ENCODE peak calls at places on chromosome 21, in six cellular contexts. One of them, this sample, is unnamed.
A peak's percentile ranks its signal among the peaks of the same experiment; 100 is the strongest.

GRCh38 chr21:7951854-7952519 is 2569.4 kb upstream of the TPTE start:
- DNase-seq in CD8-positive, alpha-beta T cell: no peak
- DNase-seq in colonic mucosa: no peak
- DNase-seq in mammary epithelial cell: no peak
- DNase-seq in brain microvascular endothelial cell: no peak
- DNase-seq in tibial artery: no peak
- DNase-seq in this sample: no peak

GRCh38 chr21:42049578-42050430 is 21.3 kb upstream of the UMODL1 start:
- DNase-seq in CD8-positive, alpha-beta T cell: no peak
- DNase-seq in mammary epithelial cell: no peak
- DNase-seq in colonic mucosa: no peak
- DNase-seq in brain microvascular endothelial cell: no peak
- DNase-seq in tibial artery: no peak
- DNase-seq in this sample: no peak

GRCh38 chr21:43315244-43316137 is 111.4 kb downstream of the SIK1 start:
- DNase-seq in CD8-positive, alpha-beta T cell: no peak
- DNase-seq in colonic mucosa: no peak
- DNase-seq in tibial artery: no peak
- DNase-seq in brain microvascular endothelial cell: no peak
- DNase-seq in mammary epithelial cell: no peak
- DNase-seq in this sample: no peak

GRCh38 chr21:20010691-20011200 is 987.5 kb upstream of the NCAM2 start:
- DNase-seq in brain microvascular endothelial cell: no peak
- DNase-seq in CD8-positive, alpha-beta T cell: no peak
- DNase-seq in tibial artery: no peak
- DNase-seq in colonic mucosa: no peak
- DNase-seq in mammary epithelial cell: no peak
- DNase-seq in this sample: no peak

GRCh38 chr21:18622383-18622782 is 218.8 kb upstream of the TMPRSS15 start:
- DNase-seq in brain microvascular endothelial cell: no peak
- DNase-seq in tibial artery: no peak
- DNase-seq in CD8-positive, alpha-beta T cell: no peak
- DNase-seq in colonic mucosa: no peak
- DNase-seq in mammary epithelial cell: no peak
- DNase-seq in this sample: no peak

GRCh38 chr21:44856131-44856530 is 17.4 kb downstream of the PTTG1IP start:
- DNase-seq in tibial artery: no peak
- DNase-seq in CD8-positive, alpha-beta T cell: no peak
- DNase-seq in colonic mucosa: no peak
- DNase-seq in brain microvascular endothelial cell: no peak
- DNase-seq in mammary epithelial cell: no peak
- DNase-seq in this sample: no peak

GRCh38 chr21:44846485-44847260 is 26.8 kb downstream of the PTTG1IP start:
- DNase-seq in brain microvascular endothelial cell: peak; percentile 9
- DNase-seq in mammary epithelial cell: no peak
- DNase-seq in CD8-positive, alpha-beta T cell: no peak
- DNase-seq in tibial artery: peak; percentile 78
- DNase-seq in colonic mucosa: peak; percentile 59
- DNase-seq in this sample: no peak

GRCh38 chr21:21114456-21114855 is 116.2 kb downstream of the NCAM2 start:
- DNase-seq in tibial artery: no peak
- DNase-seq in brain microvascular endothelial cell: no peak
- DNase-seq in CD8-positive, alpha-beta T cell: no peak
- DNase-seq in colonic mucosa: no peak
- DNase-seq in mammary epithelial cell: no peak
- DNase-seq in this sample: no peak

GRCh38 chr21:44992608-44993031 is 52.8 kb downstream of the SLX9 start:
- DNase-seq in CD8-positive, alpha-beta T cell: no peak
- DNase-seq in colonic mucosa: no peak
- DNase-seq in tibial artery: no peak
- DNase-seq in mammary epithelial cell: no peak
- DNase-seq in brain microvascular endothelial cell: no peak
- DNase-seq in this sample: no peak

GRCh38 chr21:14070968-14071367 is 139.8 kb downstream of the LIPI start:
- DNase-seq in CD8-positive, alpha-beta T cell: no peak
- DNase-seq in mammary epithelial cell: no peak
- DNase-seq in brain microvascular endothelial cell: no peak
- DNase-seq in tibial artery: no peak
- DNase-seq in colonic mucosa: no peak
- DNase-seq in this sample: no peak

GRCh38 chr21:16192900-16193299 is 463.1 kb downstream of the USP25 start:
- DNase-seq in brain microvascular endothelial cell: no peak
- DNase-seq in tibial artery: peak; percentile 21
- DNase-seq in CD8-positive, alpha-beta T cell: no peak
- DNase-seq in mammary epithelial cell: peak; percentile 69
- DNase-seq in colonic mucosa: no peak
- DNase-seq in this sample: peak; percentile 29

GRCh38 chr21:17436626-17437111 is 76.2 kb upstream of the CXADR start:
- DNase-seq in CD8-positive, alpha-beta T cell: no peak
- DNase-seq in mammary epithelial cell: no peak
- DNase-seq in colonic mucosa: no peak
- DNase-seq in brain microvascular endothelial cell: no peak
- DNase-seq in tibial artery: no peak
- DNase-seq in this sample: no peak

DNA sequence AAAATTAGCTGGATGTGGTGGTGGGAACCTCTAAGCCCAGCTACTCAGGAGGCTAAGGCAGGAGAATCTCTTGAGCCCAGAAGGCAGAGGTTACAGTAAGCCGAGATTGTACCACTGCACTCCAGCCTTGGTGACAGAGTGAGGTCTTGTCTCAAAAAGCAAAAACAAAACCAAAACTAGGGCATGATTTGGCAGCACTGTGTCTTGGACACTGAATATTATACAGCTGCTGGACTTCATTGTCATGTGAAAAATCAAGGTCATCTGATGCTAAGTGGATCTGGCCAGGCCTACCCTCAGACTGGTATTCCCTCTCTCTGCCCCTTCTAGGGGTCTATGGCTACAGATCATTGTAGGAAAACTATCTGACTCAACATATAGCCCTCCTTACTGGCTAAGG is 55.2 kb upstream of the MRPS6 start:
- DNase-seq in brain microvascular endothelial cell: no peak
- DNase-seq in colonic mucosa: no peak
- DNase-seq in mammary epithelial cell: no peak
- DNase-seq in tibial artery: no peak
- DNase-seq in CD8-positive, alpha-beta T cell: no peak
- DNase-seq in this sample: no peak
- H3K4me3 ChIP-seq in brain microvascular endothelial cell: no peak overlapping the region
- H3K4me3 ChIP-seq in colonic mucosa: no peak overlapping the region
- H3K4me3 ChIP-seq in mammary epithelial cell: no peak overlapping the region
- H3K4me3 ChIP-seq in tibial artery: no peak overlapping the region
- H3K4me3 ChIP-seq in CD8-positive, alpha-beta T cell: no peak overlapping the region
- H3K4me3 ChIP-seq in this sample: no peak overlapping the region

GRCh38 chr21:36700295-36700960 is 1.5 kb downstream of the SIM2 start:
- DNase-seq in CD8-positive, alpha-beta T cell: no peak
- DNase-seq in tibial artery: no peak
- DNase-seq in mammary epithelial cell: no peak
- DNase-seq in brain microvascular endothelial cell: no peak
- DNase-seq in colonic mucosa: no peak
- DNase-seq in this sample: no peak

GRCh38 chr21:36700961-36701911 is 2.3 kb downstream of the SIM2 start:
- DNase-seq in CD8-positive, alpha-beta T cell: no peak
- DNase-seq in brain microvascular endothelial cell: no peak
- DNase-seq in colonic mucosa: no peak
- DNase-seq in tibial artery: no peak
- DNase-seq in mammary epithelial cell: no peak
- DNase-seq in this sample: no peak

GRCh38 chr21:36699026-36699545 is at the start of gene SIM2:
- DNase-seq in brain microvascular endothelial cell: no peak
- DNase-seq in CD8-positive, alpha-beta T cell: no peak
- DNase-seq in tibial artery: no peak
- DNase-seq in colonic mucosa: no peak
- DNase-seq in mammary epithelial cell: peak; percentile 43
- DNase-seq in this sample: no peak

GRCh38 chr21:36698160-36699025 is 522 bp upstream of the SIM2 start:
- DNase-seq in brain microvascular endothelial cell: no peak
- DNase-seq in mammary epithelial cell: no peak
- DNase-seq in CD8-positive, alpha-beta T cell: no peak
- DNase-seq in colonic mucosa: no peak
- DNase-seq in tibial artery: no peak
- DNase-seq in this sample: no peak

DNA sequence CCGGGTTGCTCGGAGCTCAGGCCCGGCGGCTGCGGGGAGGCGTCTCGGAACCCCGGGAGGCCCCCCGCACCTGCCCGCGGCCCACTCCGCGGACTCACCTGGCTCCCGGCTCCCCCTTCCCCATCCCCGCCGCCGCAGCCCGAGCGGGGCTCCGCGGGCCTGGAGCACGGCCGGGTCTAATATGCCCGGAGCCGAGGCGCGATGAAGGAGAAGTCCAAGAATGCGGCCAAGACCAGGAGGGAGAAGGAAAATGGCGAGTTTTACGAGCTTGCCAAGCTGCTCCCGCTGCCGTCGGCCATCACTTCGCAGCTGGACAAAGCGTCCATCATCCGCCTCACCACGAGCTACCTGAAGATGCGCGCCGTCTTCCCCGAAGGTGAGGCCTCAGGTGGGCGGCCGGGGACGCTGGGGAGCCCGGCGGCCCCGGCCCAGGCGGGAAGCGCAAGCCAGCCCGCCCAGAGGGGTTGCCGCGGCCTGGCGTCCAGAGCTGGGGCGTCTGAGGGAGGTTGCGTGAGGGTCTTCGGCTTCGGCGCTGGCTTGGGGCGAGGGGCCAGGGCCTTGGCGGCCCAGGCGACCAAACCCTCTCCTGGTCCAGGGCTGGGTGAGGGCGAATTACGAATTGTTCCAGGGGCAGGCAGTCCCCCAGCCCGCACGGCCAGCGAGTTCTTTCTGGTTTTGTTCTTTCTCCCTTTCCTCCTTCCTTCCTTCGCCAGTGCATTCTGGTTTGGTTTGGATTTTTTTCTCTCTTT is 805 bp downstream of the SIM2 start:
- DNase-seq in mammary epithelial cell: no peak
- DNase-seq in CD8-positive, alpha-beta T cell: no peak
- DNase-seq in brain microvascular endothelial cell: no peak
- DNase-seq in tibial artery: no peak
- DNase-seq in colonic mucosa: no peak
- DNase-seq in this sample: no peak
- H3K4me3 ChIP-seq in mammary epithelial cell: peak overlapping the region; percentile 23
- H3K4me3 ChIP-seq in CD8-positive, alpha-beta T cell: no peak overlapping the region
- H3K4me3 ChIP-seq in brain microvascular endothelial cell: no peak overlapping the region
- H3K4me3 ChIP-seq in tibial artery: peak overlapping the region; percentile 41
- H3K4me3 ChIP-seq in colonic mucosa: peak overlapping the region; percentile 4
- H3K4me3 ChIP-seq in this sample: no peak overlapping the region

DNA sequence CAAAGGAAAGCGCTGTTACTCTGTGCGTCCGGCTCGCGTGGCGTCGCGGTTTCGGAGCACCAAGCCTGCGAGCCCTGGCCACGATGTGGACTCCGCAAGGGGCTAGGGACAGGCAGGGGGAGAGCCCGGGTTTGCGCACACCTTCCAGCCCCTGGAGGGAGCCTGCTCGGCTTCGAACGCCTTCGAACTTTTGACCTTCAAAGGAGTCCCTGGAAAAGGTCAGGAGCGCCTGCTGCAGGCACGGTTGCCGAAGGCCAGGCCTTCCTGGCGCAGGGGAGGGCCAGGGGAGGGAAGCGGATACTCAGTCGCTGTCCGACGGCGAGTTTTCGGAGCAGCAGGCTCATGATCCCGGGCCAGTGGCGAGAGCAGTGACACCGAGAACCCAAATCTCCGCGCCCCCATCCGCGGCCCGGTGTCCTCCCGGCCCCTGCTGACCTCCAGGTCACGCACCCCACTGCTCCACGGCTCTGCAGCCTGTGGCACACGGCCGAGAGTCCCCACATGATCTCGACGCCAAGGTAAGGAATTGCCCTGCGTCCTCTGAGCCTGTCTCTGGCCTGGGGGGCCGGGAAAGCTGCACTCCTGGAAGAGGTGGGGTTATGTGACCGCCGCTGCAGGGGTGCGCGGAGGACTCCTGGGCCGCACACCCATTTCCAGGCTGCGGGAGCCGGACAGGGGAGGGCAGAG is 1.3 kb upstream of the SIM2 start:
- DNase-seq in brain microvascular endothelial cell: no peak
- DNase-seq in mammary epithelial cell: no peak
- DNase-seq in colonic mucosa: no peak
- DNase-seq in tibial artery: no peak
- DNase-seq in CD8-positive, alpha-beta T cell: no peak
- DNase-seq in this sample: no peak
- H3K4me3 ChIP-seq in brain microvascular endothelial cell: no peak overlapping the region
- H3K4me3 ChIP-seq in mammary epithelial cell: no peak overlapping the region
- H3K4me3 ChIP-seq in colonic mucosa: no peak overlapping the region
- H3K4me3 ChIP-seq in tibial artery: no peak overlapping the region
- H3K4me3 ChIP-seq in CD8-positive, alpha-beta T cell: no peak overlapping the region
- H3K4me3 ChIP-seq in this sample: no peak overlapping the region

DNA sequence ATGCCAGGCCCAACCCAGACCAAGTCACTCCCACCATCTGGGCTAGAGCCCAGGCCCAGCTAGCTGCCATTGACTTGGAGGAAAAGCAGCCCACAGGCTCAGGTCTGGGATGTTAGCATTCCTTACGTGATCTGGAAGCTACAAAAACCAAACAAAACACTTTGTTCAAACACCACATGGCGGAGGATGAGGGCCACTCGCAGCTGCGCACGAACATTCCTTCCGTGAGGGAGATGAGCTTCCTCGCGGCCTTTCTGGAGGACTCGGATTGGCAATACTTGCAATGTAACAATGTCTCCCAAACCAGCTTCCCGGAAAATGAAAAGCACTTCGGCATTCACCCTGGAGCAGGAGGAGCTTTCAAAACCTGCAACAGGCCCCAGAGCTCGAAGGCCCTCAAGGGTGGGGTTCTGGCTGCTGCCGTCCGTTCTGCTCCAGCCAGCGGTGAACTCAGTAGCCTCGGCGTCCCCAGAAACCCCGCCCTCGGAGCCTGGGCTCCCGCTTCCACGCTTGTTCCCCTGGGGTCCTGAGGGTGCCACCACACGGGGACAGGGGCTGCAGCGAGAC is 40.5 kb downstream of the COL6A1 start:
- DNase-seq in CD8-positive, alpha-beta T cell: no peak
- DNase-seq in colonic mucosa: no peak
- DNase-seq in brain microvascular endothelial cell: no peak
- DNase-seq in mammary epithelial cell: no peak
- DNase-seq in tibial artery: no peak
- DNase-seq in this sample: no peak
- H3K4me3 ChIP-seq in CD8-positive, alpha-beta T cell: no peak overlapping the region
- H3K4me3 ChIP-seq in colonic mucosa: no peak overlapping the region
- H3K4me3 ChIP-seq in brain microvascular endothelial cell: no peak overlapping the region
- H3K4me3 ChIP-seq in mammary epithelial cell: no peak overlapping the region
- H3K4me3 ChIP-seq in tibial artery: no peak overlapping the region
- H3K4me3 ChIP-seq in this sample: no peak overlapping the region